ENCODE peak calls at places on chromosomes 13 and 19, in four cellular contexts. F is adrenal gland, N is upper lobe of left lung, O is breast epithelium. T is an unnamed sample.

GRCh38 chr19:17305517-17306284 is at the start of gene MRPL34:
- DNase-seq in N (peak; percentile 99), F (peak; percentile 99), O (peak; percentile 98), T (peak; percentile 95)

GRCh38 chr13:93227906-93228801 is 1.5 kb downstream of the GPC6 start:
- DNase-seq in N (no peak), F (peak; percentile 40), O (no peak), T (no peak)

GRCh38 chr19:13849277-13849676 is 27.7 kb upstream of the NANOS3 start:
- DNase-seq in N (no peak), F (no peak), O (no peak), T (no peak)

GRCh38 chr19:40256511-40256910 is 28.6 kb downstream of the AKT2 start:
- DNase-seq in N (no peak), O (no peak), F (no peak), T (no peak)

GRCh38 chr13:99004931-99005330 is 27.1 kb upstream of the DOCK9 start:
- DNase-seq in F (no peak), N (no peak), O (no peak), T (no peak)

GRCh38 chr13:44764334-44764733 is 188.2 kb upstream of the TSC22D1 start:
- DNase-seq in F (no peak), O (no peak), N (no peak), T (no peak)

GRCh38 chr19:38152461-38153379 is 71.3 kb downstream of the DPF1 start:
- DNase-seq in F (no peak), O (no peak), N (no peak), T (no peak)

GRCh38 chr13:97030705-97031452 is 36.6 kb upstream of the OXGR1 start:
- DNase-seq in N (no peak), F (no peak), O (no peak), T (no peak)

GRCh38 chr19:29489182-29489951 is 36.4 kb upstream of the VSTM2B start:
- DNase-seq in N (peak; percentile 17), F (no peak), O (no peak), T (no peak)

GRCh38 chr19:54156490-54156889 is 3.0 kb downstream of the LENG1 start:
- DNase-seq in O (no peak), F (no peak), N (no peak), T (no peak)

GRCh38 chr19:54158812-54159351 is 639 bp downstream of the LENG1 start:
- DNase-seq in O (no peak), F (no peak), N (no peak), T (no peak)

GRCh38 chr19:54154603-54155345 is 4.7 kb downstream of the LENG1 start:
- DNase-seq in N (no peak), F (no peak), O (no peak), T (no peak)

GRCh38 chr19:54155694-54156093 is 3.8 kb downstream of the LENG1 start:
- DNase-seq in N (no peak), O (no peak), F (no peak), T (no peak)

GRCh38 chr19:54156953-54157352 is 2.6 kb downstream of the LENG1 start:
- DNase-seq in N (no peak), F (no peak), O (no peak), T (no peak)
- TF ChIP-seq POLR2A in N (no peak), F (no peak), O (no peak), T (no peak)

GRCh38 chr19:47711652-47712239 is 1.5 kb upstream of the EHD2 start:
- DNase-seq in O (no peak), F (no peak), N (no peak), T (no peak)

GRCh38 chr19:47716270-47716937 is 3.2 kb downstream of the EHD2 start:
- DNase-seq in F (peak; percentile 62), O (no peak), N (no peak), T (no peak)

GRCh38 chr19:47719047-47719885 is 6.0 kb downstream of the EHD2 start:
- DNase-seq in F (peak; percentile 93), N (peak; percentile 54), O (peak; percentile 72), T (peak; percentile 97)

GRCh38 chr19:47714339-47714738 is 1.1 kb downstream of the EHD2 start:
- DNase-seq in N (no peak), O (no peak), F (no peak), T (no peak)

GRCh38 chr19:47713046-47714021 is at the start of gene EHD2:
- DNase-seq in O (peak; percentile 70), N (peak; percentile 69), F (peak; percentile 71), T (peak; percentile 53)
- TF ChIP-seq POLR2A in O (no peak), N (no peak), F (peak; percentile 73), T (no peak)

GRCh38 chr19:48484931-48485612 is 15.9 kb downstream of the CYTH2 start:
- DNase-seq in F (no peak), N (no peak), O (no peak), T (no peak)
- TF ChIP-seq POLR2A in F (no peak), N (no peak), O (no peak), T (no peak)

GRCh38 chr19:10552596-10553053 is 8.9 kb downstream of the ATG4D start:
- DNase-seq in F (no peak), N (no peak), O (no peak), T (no peak)

GRCh38 chr19:10553943-10554381 is 10.3 kb downstream of the ATG4D start:
- DNase-seq in F (no peak), O (no peak), N (peak; percentile 29), T (no peak)

GRCh38 chr19:10553087-10553667 is 9.5 kb downstream of the ATG4D start:
- DNase-seq in N (no peak), O (no peak), F (no peak), T (no peak)

GRCh38 chr19:10555613-10555979 is 10.2 kb downstream of the KRI1 start:
- DNase-seq in F (no peak), N (no peak), O (no peak), T (no peak)

GRCh38 chr19:10554760-10555612 is 10.8 kb downstream of the KRI1 start:
- DNase-seq in F (no peak), N (no peak), O (no peak), T (no peak)
- TF ChIP-seq POLR2A in F (no peak), N (no peak), O (no peak), T (no peak)

GRCh38 chr19:58575183-58576041 is 2.3 kb upstream of the MZF1 start:
- DNase-seq in O (peak; percentile 88), F (peak; percentile 95), N (peak; percentile 95), T (peak; percentile 84)
- TF ChIP-seq POLR2A in O (no peak), F (peak; percentile 65), N (no peak), T (no peak)

DNA sequence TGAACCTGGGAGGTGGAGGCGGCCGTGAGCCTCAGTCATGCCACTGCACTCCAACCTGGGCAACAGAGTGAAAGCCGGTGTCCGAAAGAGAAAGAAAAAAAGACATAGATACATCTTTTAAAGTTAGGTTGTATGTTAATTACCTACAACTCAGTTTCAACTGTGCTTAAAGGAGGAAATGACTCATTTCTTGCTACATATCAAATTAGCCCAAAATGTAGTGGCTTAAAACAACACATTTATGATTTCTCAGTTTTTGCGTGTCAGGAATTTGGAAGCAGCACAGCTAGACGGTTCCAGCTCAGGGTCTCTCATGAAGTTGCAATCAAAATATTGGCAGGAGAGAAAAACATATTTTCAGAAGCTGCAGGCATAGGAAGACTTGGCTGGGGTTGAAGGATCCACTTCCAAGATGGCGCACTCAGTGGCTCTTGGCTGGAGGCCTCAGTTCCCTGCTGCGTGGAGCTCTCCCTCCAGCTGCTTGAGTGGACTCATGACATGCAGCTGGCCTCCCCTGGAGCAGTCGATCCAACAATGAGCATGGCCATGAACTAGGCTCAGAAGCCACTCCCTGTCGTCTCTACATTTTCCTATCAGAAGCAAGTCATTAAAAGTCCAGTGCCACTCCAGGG is 7.1 kb downstream of the LDLR start:
- DNase-seq in F (peak; percentile 66), N (peak; percentile 44), O (no peak), T (no peak)
- TF ChIP-seq POLR2A in F (peak; percentile 46), N (no peak), O (no peak), T (no peak)

DNA sequence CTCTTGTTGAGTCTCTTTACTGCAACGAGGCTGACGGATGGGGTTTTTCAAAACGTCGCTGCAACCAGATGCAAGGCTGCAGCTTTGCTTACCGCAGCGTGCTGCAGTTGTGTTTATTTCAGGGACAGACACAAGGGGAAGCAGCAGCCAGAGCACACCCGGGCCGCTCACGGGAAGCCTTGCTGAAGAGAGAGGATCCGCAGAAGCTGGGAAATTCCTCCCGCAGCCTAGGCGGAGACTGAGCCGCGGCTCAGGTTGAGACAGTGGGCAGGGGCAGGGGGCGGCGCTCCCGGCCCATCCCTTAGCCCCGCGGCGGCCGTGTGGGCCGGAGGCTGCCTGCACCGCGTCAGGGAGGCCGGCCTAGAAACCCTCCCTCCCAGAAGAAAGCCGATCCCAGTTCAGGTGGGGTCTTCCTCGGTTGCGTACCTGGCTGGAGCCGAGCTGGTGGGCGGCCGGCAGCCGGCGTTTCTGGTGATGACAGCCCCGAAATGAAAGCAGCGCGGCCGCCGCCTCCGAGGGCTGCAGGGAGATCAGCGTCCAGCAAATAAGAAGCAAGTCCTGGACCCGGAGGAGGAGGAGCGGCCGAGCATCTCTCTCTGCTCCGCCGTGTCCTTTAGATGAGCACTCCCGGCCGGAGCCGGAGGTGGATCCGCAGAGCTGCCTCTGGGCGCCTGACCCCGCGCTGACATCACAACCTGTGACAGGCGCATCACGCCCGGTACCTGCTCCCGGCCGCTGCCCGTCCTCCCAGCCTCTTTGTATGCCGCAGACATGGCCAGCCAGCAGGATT is at the start of gene FRY:
- DNase-seq in F (peak; percentile 55), N (peak; percentile 82), O (peak; percentile 77), T (peak; percentile 89)
- TF ChIP-seq POLR2A in F (peak; percentile 49), N (no peak), O (no peak), T (no peak)

GRCh38 chr19:45739498-45740439 is 6.5 kb downstream of the MEIOSIN start:
- DNase-seq in O (no peak), N (no peak), F (no peak), T (no peak)
- TF ChIP-seq POLR2A in O (no peak), N (no peak), F (no peak), T (no peak)

DNA sequence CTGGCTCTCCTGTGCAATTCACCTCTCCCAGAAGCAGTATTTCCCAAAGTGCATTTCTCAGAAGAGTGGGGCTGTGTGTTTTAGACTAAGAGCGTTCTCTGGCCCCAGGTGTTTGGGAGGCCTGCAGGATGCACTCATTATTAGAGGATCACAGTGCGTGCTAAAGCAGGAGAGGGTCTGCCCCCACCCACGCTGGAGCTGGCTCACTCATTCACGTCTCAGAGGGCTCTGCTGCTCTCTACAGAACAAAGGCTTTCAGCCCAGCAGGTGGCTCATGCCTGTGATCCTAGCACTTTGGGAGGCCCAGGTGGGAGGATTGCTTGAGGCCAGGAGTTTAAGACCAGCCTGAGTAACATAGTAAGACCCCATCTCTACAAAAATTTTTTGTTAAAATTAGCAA is 756.7 kb downstream of the UQCRFS1 start:
- DNase-seq in F (no peak), O (no peak), N (no peak), T (no peak)
- TF ChIP-seq POLR2A in F (no peak), O (no peak), N (no peak), T (no peak)

DNA sequence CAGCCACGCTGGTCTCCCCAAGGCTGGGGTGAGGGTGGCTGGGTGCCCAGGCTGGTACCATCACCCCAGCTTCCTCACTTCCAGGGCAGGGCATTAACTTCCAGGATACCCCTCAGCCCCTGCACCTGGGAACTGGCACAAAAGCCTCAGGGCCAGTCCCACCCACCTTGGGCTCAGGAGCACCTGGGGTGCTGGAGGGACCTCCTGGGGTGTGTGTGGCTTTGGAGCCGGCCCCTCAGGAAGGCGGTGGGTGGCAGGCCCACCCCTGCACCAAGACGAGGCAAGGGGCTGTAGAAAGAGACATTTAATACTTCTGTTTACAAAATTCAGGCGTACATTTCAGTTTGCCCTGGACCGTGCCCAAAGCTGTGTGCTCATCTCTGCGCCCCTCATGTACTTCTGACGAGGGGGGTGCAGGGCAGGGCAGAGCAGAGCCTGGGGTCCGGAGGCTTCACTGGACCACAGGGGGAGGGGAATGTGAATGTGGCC is 16.8 kb downstream of the MPND start:
- DNase-seq in F (peak; percentile 36), O (no peak), N (no peak), T (no peak)
- TF ChIP-seq POLR2A in F (no peak), O (no peak), N (no peak), T (no peak)

T was measured in lower leg skin.